ENCODE peak calls at places on chromosomes 6 and 20, in six cellular contexts. X is fibroblast of pulmonary artery, W is fibroblast of villous mesenchyme, H is activated T-cell treated with anti-CD3 and anti-CD28 coated beads for 1 hour, A is HEK293T, O is gastrocnemius medialis. U is an unnamed sample.

GRCh38 chr6:101832371-101832770 is 438.9 kb downstream of the GRIK2 start:
- DNase-seq in O (no peak), W (no peak), X (no peak), H (no peak), A (no peak), U (no peak)

GRCh38 chr6:111985202-111985731 is 68.6 kb upstream of the CCN6 start:
- DNase-seq in O (no peak), X (peak; percentile 79), A (no peak), W (peak; percentile 62), H (no peak), U (peak; percentile 91)

GRCh38 chr6:42281570-42281969 is 63.9 kb upstream of the MRPS10 start:
- DNase-seq in A (no peak), O (no peak), X (no peak), H (peak; percentile 30), W (no peak), U (no peak)

GRCh38 chr6:5946181-5946580 is 60.5 kb downstream of the NRN1 start:
- DNase-seq in O (no peak), W (no peak), H (no peak), X (no peak), A (no peak), U (no peak)

GRCh38 chr6:27059621-27060425 is 187.7 kb upstream of the PRSS16 start:
- DNase-seq in H (no peak), W (peak; percentile 11), X (no peak), A (no peak), O (no peak), U (no peak)

GRCh38 chr20:63639093-63639860 is 12.4 kb upstream of the GMEB2 start:
- DNase-seq in H (peak; percentile 71), O (no peak), A (no peak), X (no peak), W (no peak), U (no peak)

GRCh38 chr6:166360243-166361079 is 18.1 kb upstream of the SFT2D1 start:
- DNase-seq in W (peak; percentile 46), O (no peak), A (no peak), X (no peak), H (no peak), U (peak; percentile 74)

GRCh38 chr6:109174911-109175310 is 79.6 kb downstream of the CEP57L1 start:
- DNase-seq in H (no peak), W (peak; percentile 84), O (no peak), X (no peak), A (no peak), U (peak; percentile 26)

GRCh38 chr20:47950103-47950502 is 164.8 kb upstream of the SULF2 start:
- DNase-seq in A (peak; percentile 45), X (peak; percentile 83), H (no peak), O (no peak), W (peak; percentile 45), U (peak; percentile 45)

GRCh38 chr6:75524322-75524972 is 30.8 kb upstream of the FILIP1 start:
- DNase-seq in O (no peak), A (peak; percentile 36), W (peak; percentile 92), H (no peak), X (peak; percentile 88), U (peak; percentile 99)

GRCh38 chr6:54624216-54624615 is 222.4 kb upstream of the FAM83B start:
- DNase-seq in W (no peak), X (no peak), O (no peak), A (no peak), H (no peak), U (no peak)

GRCh38 chr6:152296648-152297376 is 340.4 kb downstream of the SYNE1 start:
- DNase-seq in X (no peak), O (no peak), W (peak; percentile 14), A (no peak), H (no peak), U (peak; percentile 31)

GRCh38 chr6:153625089-153625488 is 414.0 kb upstream of the OPRM1 start:
- DNase-seq in O (no peak), X (peak; percentile 93), H (no peak), W (peak; percentile 60), A (peak; percentile 52), U (peak; percentile 30)

GRCh38 chr6:28544211-28544610 is 18.5 kb downstream of the GPX5 start:
- DNase-seq in A (no peak), O (no peak), W (no peak), X (no peak), H (no peak), U (peak; percentile 33)

GRCh38 chr6:132969188-132969587 is 154.8 kb downstream of the RPS12 start:
- DNase-seq in H (no peak), A (no peak), O (no peak), X (peak; percentile 3), W (no peak), U (peak; percentile 22)

GRCh38 chr6:87791485-87791884 is 89.5 kb upstream of the AKIRIN2 start:
- DNase-seq in A (no peak), H (no peak), W (no peak), X (no peak), O (no peak), U (no peak)

GRCh38 chr6:133456934-133457333 is 215.8 kb downstream of the EYA4 start:
- DNase-seq in W (no peak), H (no peak), O (no peak), X (no peak), A (no peak), U (no peak)

GRCh38 chr6:149082320-149082719 is 235.2 kb upstream of the TAB2 start:
- DNase-seq in W (peak; percentile 80), A (peak; percentile 76), O (peak; percentile 38), X (peak; percentile 86), H (peak; percentile 86), U (peak; percentile 91)

GRCh38 chr6:99613398-99613704 is 6.7 kb downstream of the PRDM13 start:
- DNase-seq in A (peak; percentile 69), H (no peak), X (peak; percentile 35), W (peak; percentile 38), O (no peak), U (peak; percentile 37)

GRCh38 chr6:131061771-131062160 is 1.3 kb downstream of the EPB41L2 start:
- DNase-seq in X (no peak), A (no peak), O (no peak), H (no peak), W (no peak), U (peak; percentile 34)

GRCh38 chr20:62624719-62625455 is 17.4 kb upstream of the SLCO4A1 start:
- DNase-seq in W (no peak), O (no peak), X (no peak), A (no peak), H (no peak), U (no peak)

GRCh38 chr6:43495409-43495941 is 14.7 kb downstream of the LRRC73 start:
- DNase-seq in X (no peak), H (no peak), W (no peak), A (no peak), O (no peak), U (no peak)

GRCh38 chr6:117906905-117907599 is at the start of gene SLC35F1:
- DNase-seq in A (peak; percentile 83), W (peak; percentile 22), O (no peak), H (no peak), X (peak; percentile 29), U (peak; percentile 33)

GRCh38 chr6:11921017-11921438 is 91.1 kb upstream of the HIVEP1 start:
- DNase-seq in O (no peak), A (peak; percentile 35), W (peak; percentile 84), H (no peak), X (peak; percentile 88), U (peak; percentile 91)

GRCh38 chr20:24790746-24791283 is 158.3 kb upstream of the CST7 start:
- DNase-seq in O (no peak), A (no peak), W (no peak), H (no peak), X (no peak), U (no peak)

GRCh38 chr20:5448449-5449118 is 131.8 kb upstream of the PROKR2 start:
- DNase-seq in W (peak; percentile 34), H (peak; percentile 36), O (no peak), A (peak; percentile 57), X (peak; percentile 60), U (peak; percentile 63)

GRCh38 chr6:30450908-30451818 is 38.1 kb upstream of the HLA-E start:
- DNase-seq in X (peak; percentile 43), H (peak; percentile 31), O (no peak), A (no peak), W (peak; percentile 70), U (peak; percentile 83)

GRCh38 chr6:157486632-157487031 is 105.6 kb downstream of the ZDHHC14 start:
- DNase-seq in A (no peak), O (no peak), W (no peak), X (no peak), H (no peak), U (no peak)

GRCh38 chr20:5504061-5504739 is 187.4 kb upstream of the PROKR2 start:
- DNase-seq in A (no peak), O (peak; percentile 26), H (no peak), X (peak; percentile 53), W (peak; percentile 32), U (peak; percentile 81)

GRCh38 chr6:158416841-158417759 is 104.8 kb downstream of the TULP4 start:
- DNase-seq in X (no peak), A (no peak), W (peak; percentile 31), O (no peak), H (no peak), U (no peak)

GRCh38 chr20:48326868-48327267 is 500.9 kb downstream of the PREX1 start:
- DNase-seq in X (no peak), W (no peak), O (no peak), A (no peak), H (no peak), U (no peak)

GRCh38 chr20:59006167-59006863 is 739 bp downstream of the CTSZ start:
- DNase-seq in H (no peak), O (no peak), X (no peak), W (peak; percentile 9), A (no peak), U (no peak)

GRCh38 chr6:30272032-30272431 is 54.7 kb upstream of the TRIM39 start:
- DNase-seq in A (no peak), H (no peak), X (no peak), W (no peak), O (no peak), U (no peak)

GRCh38 chr6:164534070-164534766 is 775.2 kb downstream of the C6orf118 start:
- DNase-seq in O (no peak), W (no peak), X (no peak), H (no peak), A (no peak), U (no peak)

GRCh38 chr6:116461563-116462507 is 660 bp downstream of the CALHM6 start:
- DNase-seq in X (peak; percentile 58), A (no peak), W (peak; percentile 55), O (no peak), H (peak; percentile 4), U (peak; percentile 64)

GRCh38 chr20:63898882-63899558 is 4.1 kb downstream of the DNAJC5 start:
- DNase-seq in H (no peak), W (no peak), X (no peak), A (no peak), O (no peak), U (no peak)

U was measured in choroid plexus epithelial cell.